ENCODE peak calls at places on chromosomes 13 and 19, in four cellular contexts. T is EL, H is Caki2, L is GM23338. K is an unnamed sample.

GRCh38 chr13:30718661-30719520 is 16.5 kb upstream of the ALOX5AP start:
- DNase-seq in L (no peak), T (peak), H (peak), K (peak)

GRCh38 chr19:18340990-18341868 is 831 bp downstream of the PGPEP1 start:
- DNase-seq in L (peak), H (peak), T (peak), K (peak)

GRCh38 chr13:98068511-98068910 is 74.4 kb upstream of the FARP1 start:
- DNase-seq in L (no peak), H (no peak), T (no peak), K (no peak)

GRCh38 chr13:30797847-30798246 is 62.5 kb downstream of the ALOX5AP start:
- DNase-seq in L (no peak), T (no peak), H (no peak), K (no peak)

GRCh38 chr19:16807416-16808274 is 21.6 kb upstream of the SIN3B start:
- DNase-seq in T (no peak), H (no peak), L (no peak), K (no peak)

GRCh38 chr13:52845334-52845761 is 3.1 kb downstream of the PCDH8 start:
- DNase-seq in L (peak), T (no peak), H (no peak), K (no peak)

GRCh38 chr19:13428352-13428751 is 77.9 kb downstream of the CACNA1A start:
- DNase-seq in H (no peak), L (peak), T (peak), K (peak)

GRCh38 chr19:34418300-34418699 is 9.9 kb upstream of the UBA2 start:
- DNase-seq in L (no peak), H (no peak), T (no peak), K (no peak)

GRCh38 chr19:45524575-45525129 is 17.4 kb downstream of the VASP start:
- DNase-seq in T (no peak), L (no peak), H (no peak), K (no peak)

GRCh38 chr13:28638756-28639155 is 20.2 kb upstream of the POMP start:
- DNase-seq in L (no peak), H (no peak), T (no peak), K (no peak)

GRCh38 chr13:52984881-52985363 is 43.7 kb upstream of the OLFM4 start:
- DNase-seq in H (no peak), T (no peak), L (no peak), K (no peak)

GRCh38 chr19:57746580-57747471 is at the start of gene ZNF776:
- DNase-seq in H (peak), T (peak), L (peak), K (peak)

GRCh38 chr19:2549701-2550191 is 73.8 kb downstream of the GADD45B start:
- DNase-seq in H (no peak), L (no peak), T (peak), K (peak)

GRCh38 chr13:27130223-27131015 is 41.2 kb downstream of the USP12 start:
- DNase-seq in L (no peak), T (peak), H (no peak), K (no peak)

GRCh38 chr19:47848871-47849473 is 10.1 kb upstream of the TPRX2 start:
- DNase-seq in T (peak), H (no peak), L (peak), K (peak)

GRCh38 chr13:111541752-111542529 is 221.5 kb downstream of the TEX29 start:
- DNase-seq in L (no peak), H (no peak), T (no peak), K (no peak)

GRCh38 chr13:23025848-23026608 is 154.8 kb upstream of the SGCG start:
- DNase-seq in H (no peak), L (no peak), T (no peak), K (no peak)

GRCh38 chr13:82480415-82480814 is 1401.9 kb downstream of the SLITRK1 start:
- DNase-seq in L (peak), T (no peak), H (no peak), K (peak)

GRCh38 chr13:73040479-73040878 is 18.3 kb upstream of the KLF5 start:
- DNase-seq in L (no peak), T (no peak), H (no peak), K (no peak)

GRCh38 chr19:51016798-51017683 is 2.5 kb downstream of the KLK10 start:
- DNase-seq in H (peak), T (peak), L (peak), K (peak)

GRCh38 chr19:52991484-52991883 is 22.2 kb upstream of the ERVV-1 start:
- DNase-seq in H (peak), L (no peak), T (peak), K (peak)

GRCh38 chr13:98370806-98371553 is 193.9 kb upstream of the RNF113B start:
- DNase-seq in T (peak), L (no peak), H (no peak), K (peak)

GRCh38 chr13:42170029-42170428 is 101.9 kb upstream of the AKAP11 start:
- DNase-seq in L (peak), H (no peak), T (no peak), K (no peak)

GRCh38 chr13:110676511-110677204 is 29.3 kb downstream of the CARS2 start:
- DNase-seq in L (no peak), H (no peak), T (no peak), K (no peak)

GRCh38 chr13:95641291-95641811 is 3.2 kb downstream of the DZIP1 start:
- DNase-seq in L (peak), H (peak), T (peak), K (no peak)

GRCh38 chr13:100668408-100668807 is 6.2 kb downstream of the TMTC4 start:
- DNase-seq in H (no peak), T (no peak), L (no peak), K (no peak)

GRCh38 chr19:4366666-4367335 is 23.4 kb downstream of the MPND start:
- DNase-seq in H (no peak), L (no peak), T (no peak), K (no peak)

GRCh38 chr13:59843040-59843439 is 320.7 kb downstream of the DIAPH3 start:
- DNase-seq in L (peak), T (no peak), H (no peak), K (no peak)

K was measured in adipocyte.